ENCODE peak calls at places on chromosomes 13 and 19, in six cellular contexts. G is lung, I is tibial nerve, S is stomach, U is PC-3, B is fibroblast of lung. X is an unnamed sample.

GRCh38 chr19:33905473-33905936 is 108.8 kb downstream of the KCTD15 start:
- DNase-seq in G (no peak), I (no peak), S (no peak), U (peak; percentile 10), B (peak; percentile 1), X (peak; percentile 22)

GRCh38 chr13:71242191-71242590 is 624.8 kb downstream of the DACH1 start:
- DNase-seq in G (no peak), I (no peak), S (no peak), U (no peak), B (peak; percentile 40), X (peak; percentile 7)

GRCh38 chr13:39273953-39274352 is 235.7 kb downstream of the NHLRC3 start:
- DNase-seq in G (no peak), I (no peak), S (peak; percentile 33), U (peak; percentile 28), B (peak; percentile 14), X (peak; percentile 26)

GRCh38 chr19:14477417-14478112 is 2.4 kb upstream of the PTGER1 start:
- DNase-seq in G (no peak), I (no peak), S (no peak), U (no peak), B (peak; percentile 47), X (no peak)

GRCh38 chr13:112060899-112061366 is 6.0 kb upstream of the SOX1 start:
- DNase-seq in G (no peak), I (no peak), S (no peak), U (no peak), B (no peak), X (no peak)

GRCh38 chr13:45368571-45368970 is 27.6 kb upstream of the TPT1 start:
- DNase-seq in G (no peak), I (no peak), S (no peak), U (peak; percentile 56), B (no peak), X (no peak)

GRCh38 chr19:8308891-8309291 is 733 bp upstream of the CD320 start:
- DNase-seq in G (no peak), I (peak; percentile 9), S (peak; percentile 23), U (no peak), B (no peak), X (no peak)

GRCh38 chr19:18029617-18030338 is 21.8 kb downstream of the ARRDC2 start:
- DNase-seq in G (no peak), I (no peak), S (peak; percentile 61), U (peak; percentile 91), B (no peak), X (no peak)

GRCh38 chr13:74129500-74130144 is 4.6 kb downstream of the KLF12 start:
- DNase-seq in G (no peak), I (no peak), S (no peak), U (peak; percentile 26), B (peak; percentile 27), X (no peak)

GRCh38 chr13:45989607-45990006 is 62.9 kb downstream of the ZC3H13 start:
- DNase-seq in G (no peak), I (no peak), S (no peak), U (no peak), B (peak; percentile 65), X (no peak)

GRCh38 chr19:4488496-4488895 is 16.4 kb downstream of the HDGFL2 start:
- DNase-seq in G (no peak), I (no peak), S (no peak), U (no peak), B (no peak), X (no peak)

GRCh38 chr19:7607212-7607873 is 11.7 kb downstream of the CAMSAP3 start:
- DNase-seq in G (no peak), I (no peak), S (no peak), U (no peak), B (no peak), X (no peak)

GRCh38 chr19:5048727-5049553 is 80.0 kb downstream of the KDM4B start:
- DNase-seq in G (no peak), I (no peak), S (no peak), U (peak; percentile 68), B (peak; percentile 84), X (no peak)

GRCh38 chr13:110415669-110416068 is 108.6 kb downstream of the COL4A2 start:
- DNase-seq in G (no peak), I (no peak), S (no peak), U (peak; percentile 38), B (no peak), X (no peak)

GRCh38 chr19:46731007-46731501 is 14.1 kb upstream of the PRKD2 start:
- DNase-seq in G (peak; percentile 63), I (no peak), S (peak; percentile 46), U (peak; percentile 89), B (peak; percentile 98), X (peak; percentile 88)

GRCh38 chr13:97582170-97582569 is 148.2 kb downstream of the RAP2A start:
- DNase-seq in G (no peak), I (no peak), S (no peak), U (no peak), B (no peak), X (no peak)

GRCh38 chr19:47228937-47229673 is 1.9 kb downstream of the BBC3 start:
- DNase-seq in G (no peak), I (no peak), S (no peak), U (no peak), B (peak; percentile 46), X (no peak)

GRCh38 chr13:44311011-44311481 is 62.6 kb upstream of the SERP2 start:
- DNase-seq in G (peak; percentile 71), I (no peak), S (peak; percentile 70), U (peak; percentile 91), B (peak; percentile 68), X (no peak)

GRCh38 chr19:13172335-13173128 is 22.3 kb downstream of the IER2 start:
- DNase-seq in G (peak; percentile 88), I (peak; percentile 44), S (peak; percentile 88), U (peak; percentile 98), B (peak; percentile 87), X (peak; percentile 54)
- H3K9me3 ChIP-seq in G (no peaks in the 10 kb centered on the region), I (no peaks in the 10 kb centered on the region), S (no peaks in the 10 kb centered on the region), U (no peaks in the 10 kb centered on the region), B (no peaks in the 10 kb centered on the region), X (no peaks in the 10 kb centered on the region)

GRCh38 chr19:710767-711166 is 2.0 kb downstream of the PALM start:
- DNase-seq in G (no peak), I (no peak), S (no peak), U (no peak), B (peak; percentile 63), X (no peak)

GRCh38 chr19:709196-709964 is 645 bp downstream of the PALM start:
- DNase-seq in G (no peak), I (no peak), S (no peak), U (no peak), B (no peak), X (peak; percentile 45)

GRCh38 chr19:709965-710714 is 1.4 kb downstream of the PALM start:
- DNase-seq in G (no peak), I (peak; percentile 27), S (no peak), U (no peak), B (no peak), X (no peak)

GRCh38 chr19:711224-711623 is 2.5 kb downstream of the PALM start:
- DNase-seq in G (no peak), I (no peak), S (no peak), U (no peak), B (no peak), X (no peak)

DNA sequence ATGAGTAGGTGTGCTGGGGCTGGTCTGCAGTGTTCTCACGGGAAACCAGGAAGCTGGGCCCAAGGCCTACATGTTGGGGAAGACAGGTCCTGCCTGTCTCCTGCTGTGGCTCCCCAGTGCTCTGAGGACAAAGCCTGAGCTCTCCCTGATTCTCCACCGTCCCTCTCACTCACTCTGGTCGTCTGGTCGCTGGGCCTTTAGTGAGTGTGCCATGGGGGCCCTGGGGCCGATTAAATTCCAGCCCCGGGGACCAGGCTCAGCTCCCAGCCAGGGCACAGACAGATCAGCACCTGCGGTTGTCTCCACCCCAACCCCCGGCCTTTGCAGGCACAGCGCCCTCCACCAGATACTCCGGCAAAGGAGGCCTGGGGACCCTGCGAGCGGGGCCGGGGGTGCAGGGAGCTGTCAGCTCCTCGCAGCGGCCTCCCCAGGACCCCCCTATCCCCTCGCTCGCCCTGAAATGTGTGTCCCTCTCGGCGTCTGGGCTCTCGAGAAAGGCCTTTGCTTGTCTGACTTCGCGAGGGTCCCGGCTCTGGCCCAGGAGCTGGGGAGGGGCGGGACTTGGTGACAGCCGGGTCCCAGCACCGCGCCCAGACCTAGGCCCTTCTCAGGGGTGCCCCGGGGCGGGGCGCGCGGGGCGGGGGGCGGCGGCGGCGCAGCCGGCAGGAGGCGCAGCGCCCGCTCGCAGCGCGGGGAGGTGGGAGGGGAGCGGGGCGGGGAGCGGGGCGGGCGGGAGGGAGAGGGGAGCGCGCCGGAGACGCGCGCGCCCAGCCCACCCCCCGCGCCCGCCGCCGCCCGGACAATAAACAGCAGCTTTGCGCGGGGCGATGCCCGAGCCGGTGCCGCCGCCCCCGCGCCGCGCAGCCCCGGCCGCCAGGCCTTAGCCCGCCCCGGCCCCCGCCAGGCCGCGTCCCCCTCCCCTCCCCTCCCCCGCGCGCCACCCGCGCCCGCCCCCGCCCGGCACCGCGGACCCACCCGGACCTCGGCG is at the start of gene PALM:
- DNase-seq in G (no peak), I (no peak), S (peak; percentile 29), U (peak; percentile 15), B (no peak), X (peak; percentile 81)
- H3K27me3 ChIP-seq in G (no peaks in the 10 kb centered on the region), I (no peaks in the 10 kb centered on the region), S (peaks cover 15% of the 10 kb centered on the region), U (no peaks in the 10 kb centered on the region), B (peaks cover 19% of the 10 kb centered on the region), X (no peaks in the 10 kb centered on the region)

GRCh38 chr19:38850231-38850975 is 617 bp upstream of the HNRNPL start:
- DNase-seq in G (peak; percentile 100), I (peak; percentile 100), S (peak; percentile 100), U (peak; percentile 99), B (peak; percentile 100), X (peak; percentile 100)

GRCh38 chr19:38853214-38853613 is 3.4 kb upstream of the HNRNPL start:
- DNase-seq in G (no peak), I (no peak), S (no peak), U (no peak), B (no peak), X (no peak)

GRCh38 chr19:38850976-38851621 is 1.3 kb upstream of the HNRNPL start:
- DNase-seq in G (peak; percentile 57), I (no peak), S (no peak), U (no peak), B (no peak), X (no peak)

GRCh38 chr19:38851622-38852230 is 1.9 kb upstream of the HNRNPL start:
- DNase-seq in G (peak; percentile 94), I (peak; percentile 93), S (peak; percentile 96), U (peak; percentile 91), B (peak; percentile 85), X (peak; percentile 96)

DNA sequence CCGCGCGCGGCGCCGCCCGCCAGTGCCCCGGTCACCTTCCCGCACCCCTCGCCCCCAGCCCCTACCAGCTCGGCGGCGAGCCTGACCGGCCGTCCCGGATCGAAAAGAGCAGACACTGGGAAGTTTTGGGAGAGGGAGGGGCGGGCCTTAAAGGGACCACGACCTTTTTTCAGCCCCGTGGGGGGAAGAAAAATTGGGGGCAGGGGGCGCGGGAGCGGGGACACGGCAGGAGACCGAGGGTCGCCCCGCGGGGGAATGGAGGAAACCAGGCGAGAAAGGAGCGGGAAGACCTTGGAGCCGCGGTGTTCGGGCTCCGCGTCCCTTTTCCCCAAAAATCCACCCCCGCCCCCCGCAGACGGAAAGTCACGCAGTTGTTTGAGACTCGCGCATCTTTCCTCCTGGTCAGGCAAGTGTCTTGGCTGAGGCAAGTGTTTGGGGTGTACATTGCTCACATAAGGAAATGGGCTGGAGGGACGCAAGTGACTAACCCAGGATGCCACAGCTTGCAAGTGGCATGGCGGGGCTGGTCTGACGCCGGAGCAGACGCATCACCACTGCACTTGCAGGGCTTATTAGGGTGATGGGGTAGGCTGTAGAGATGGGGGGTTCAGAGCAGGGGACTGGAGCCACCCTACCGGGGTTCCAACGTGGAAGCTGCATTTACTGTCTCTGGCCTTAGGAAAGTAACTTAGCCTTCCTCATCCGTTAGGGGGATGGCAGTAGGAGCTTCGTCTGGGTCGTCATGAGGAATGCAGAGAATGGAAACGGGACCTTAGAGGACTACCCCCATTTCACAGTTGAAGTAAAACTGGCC is 2.7 kb upstream of the HNRNPL start:
- DNase-seq in G (peak; percentile 67), I (peak; percentile 46), S (peak; percentile 56), U (peak; percentile 57), B (peak; percentile 69), X (peak; percentile 55)
- TF ChIP-seq CTCF in G (no peak), I (no peak), S (no peak), U (no peak), B (no peak), X (no peak)

GRCh38 chr13:107901230-107901629 is 314.1 kb downstream of the LIG4 start:
- DNase-seq in G (no peak), I (no peak), S (no peak), U (no peak), B (no peak), X (no peak)
- H3K9me3 ChIP-seq in G (no peaks in the 10 kb centered on the region), I (peaks cover 5% of the 10 kb centered on the region), S (no peaks in the 10 kb centered on the region), U (no peaks in the 10 kb centered on the region), B (no peaks in the 10 kb centered on the region), X (no peaks in the 10 kb centered on the region)